ENCODE peak calls at places on chromosomes 16 and 17, in nine cellular contexts. B, N, S, R, J, Z, D, Q and E are unnamed samples.

GRCh38 chr17:43880420-43880991 is 26.8 kb downstream of the MPP2 start:
- DNase-seq in J (no peak), R (peak; percentile 20), D (no peak), Q (peak; percentile 39), S (peak; percentile 61), N (peak; percentile 71), Z (peak; percentile 9), B (peak; percentile 78), E (no peak)

GRCh38 chr17:14745122-14745521 is 444.2 kb downstream of the HS3ST3B1 start:
- DNase-seq in B (no peak), N (no peak), J (no peak), R (peak; percentile 86), S (no peak), Q (no peak), Z (no peak), D (no peak), E (no peak)

GRCh38 chr16:59597269-59597668 is 863.2 kb upstream of the GOT2 start:
- DNase-seq in D (no peak), Z (no peak), N (no peak), S (no peak), Q (no peak), R (no peak), B (no peak), J (no peak), E (no peak)

GRCh38 chr16:3190949-3191353 is 2.9 kb downstream of the OR1F1 start:
- DNase-seq in N (no peak), R (no peak), B (no peak), Z (no peak), Q (no peak), J (no peak), S (no peak), D (no peak), E (no peak)

GRCh38 chr17:67482784-67483183 is 105.7 kb downstream of the PITPNC1 start:
- DNase-seq in J (no peak), D (peak; percentile 13), N (no peak), B (no peak), Q (no peak), Z (no peak), R (no peak), S (no peak), E (no peak)

GRCh38 chr17:19401321-19402010 is 9.6 kb upstream of the RNF112 start:
- DNase-seq in R (no peak), N (no peak), Z (no peak), B (peak; percentile 82), Q (no peak), S (no peak), D (peak; percentile 72), J (no peak), E (no peak)

GRCh38 chr16:9557266-9557665 is 465.8 kb downstream of the HAPSTR1 start:
- DNase-seq in Z (no peak), D (no peak), R (no peak), S (no peak), J (no peak), B (no peak), Q (no peak), N (no peak), E (no peak)

GRCh38 chr16:3745751-3746355 is 28.5 kb upstream of the TRAP1 start:
- DNase-seq in N (no peak), B (no peak), J (no peak), D (no peak), Z (peak; percentile 65), Q (no peak), S (no peak), R (no peak), E (no peak)

GRCh38 chr17:3030096-3030495 is 33.3 kb downstream of the OR1D5 start:
- DNase-seq in D (no peak), Q (no peak), J (no peak), B (no peak), R (peak; percentile 81), N (no peak), Z (peak; percentile 83), S (no peak), E (no peak)

GRCh38 chr17:15883617-15884111 is 61.3 kb upstream of the ADORA2B start:
- DNase-seq in Q (no peak), J (no peak), R (peak; percentile 79), S (no peak), N (no peak), D (no peak), Z (peak; percentile 85), B (no peak), E (no peak)

GRCh38 chr17:35764123-35764991 is 3.7 kb downstream of the C17orf50 start:
- DNase-seq in Z (peak; percentile 80), S (peak; percentile 98), R (peak; percentile 66), N (peak; percentile 95), B (peak; percentile 95), D (peak; percentile 96), J (peak; percentile 86), Q (peak; percentile 95), E (peak; percentile 69)

DNA sequence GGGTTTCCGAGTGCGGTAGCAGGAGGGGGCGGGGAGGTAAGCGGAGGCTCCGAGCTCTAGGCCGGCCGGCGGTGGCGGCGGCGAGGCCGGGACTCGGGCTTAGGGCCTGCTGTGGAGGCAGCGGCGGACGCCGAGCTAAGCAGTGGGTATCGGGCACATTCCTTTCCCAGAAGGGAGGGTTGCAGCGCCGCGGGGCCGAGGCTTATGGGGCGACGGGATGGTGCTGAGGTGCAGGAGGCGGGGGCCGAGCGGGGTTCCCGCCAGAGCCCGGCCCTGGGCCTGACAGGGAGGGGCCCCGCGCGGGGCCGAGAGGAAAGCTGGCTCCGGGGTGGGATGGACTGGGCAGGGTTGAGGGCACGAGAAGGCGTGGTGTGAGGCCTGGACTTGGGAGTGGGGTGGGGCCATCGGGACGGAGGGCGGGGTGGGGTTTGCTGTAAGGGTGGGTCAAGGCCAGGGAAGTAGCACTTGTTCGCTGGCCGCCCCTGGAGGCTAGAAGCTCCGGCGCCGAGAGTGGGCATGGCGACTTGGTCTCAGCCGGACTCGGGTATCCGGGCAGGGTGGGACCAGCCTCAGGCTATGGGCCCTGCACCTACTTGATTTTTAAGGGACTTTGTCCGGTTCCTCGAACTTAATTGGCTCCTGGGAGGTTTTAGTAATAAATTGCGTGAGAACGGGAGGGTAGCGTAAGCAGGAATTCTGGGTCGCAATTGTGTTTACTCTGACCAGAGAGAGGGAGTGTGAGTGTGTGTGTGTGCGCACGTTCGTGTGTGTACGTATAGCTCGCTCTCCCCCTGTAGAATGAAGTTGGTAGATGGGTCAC is at the start of gene NFE2L1:
- DNase-seq in R (peak; percentile 70), D (peak; percentile 98), Q (peak; percentile 67), B (peak; percentile 93), J (peak; percentile 94), N (peak; percentile 96), Z (peak; percentile 93), S (peak; percentile 82), E (peak; percentile 57)
- TF ChIP-seq CTCF in R (no peak), D (no peak), Q (peak; percentile 20), B (no peak), J (no peak), N (no peak), Z (no peak), S (no peak), E (no peak)

GRCh38 chr17:77419547-77420475 is 279.0 kb downstream of the SEC14L1 start:
- DNase-seq in Z (peak; percentile 44), J (no peak), B (no peak), S (peak; percentile 63), D (no peak), Q (no peak), R (no peak), N (no peak), E (no peak)

GRCh38 chr17:77422104-77422782 is 281.5 kb downstream of the SEC14L1 start:
- DNase-seq in J (no peak), B (no peak), D (no peak), N (no peak), R (peak; percentile 71), Q (no peak), Z (no peak), S (no peak), E (no peak)

GRCh38 chr17:77420804-77421634 is 280.2 kb downstream of the SEC14L1 start:
- DNase-seq in B (no peak), R (peak; percentile 56), J (no peak), Q (no peak), Z (peak; percentile 92), S (peak; percentile 44), N (no peak), D (no peak), E (no peak)

GRCh38 chr17:77420476-77420803 is 279.7 kb downstream of the SEC14L1 start:
- DNase-seq in N (no peak), Q (no peak), Z (no peak), D (no peak), R (no peak), J (no peak), B (no peak), S (no peak), E (no peak)

DNA sequence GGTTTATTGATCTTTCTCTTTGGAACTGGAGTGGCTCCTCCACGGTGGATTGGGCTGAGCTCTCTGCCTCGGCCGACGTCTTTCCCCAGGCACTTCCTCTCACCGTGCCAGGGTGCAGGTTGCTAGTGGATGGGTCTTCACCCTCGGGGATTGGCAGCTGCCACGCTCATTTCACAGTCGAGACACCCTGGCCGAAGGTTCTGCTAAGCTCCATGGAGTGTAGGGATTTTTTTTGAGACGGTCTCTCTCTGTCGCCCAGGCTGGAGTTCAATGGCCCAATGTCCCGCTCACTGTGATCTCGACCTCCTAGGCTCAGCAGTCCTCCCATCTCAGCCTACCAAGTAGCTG is 280.8 kb downstream of the SEC14L1 start:
- DNase-seq in N (no peak), J (no peak), D (no peak), B (no peak), Z (no peak), S (no peak), Q (no peak), R (no peak), E (no peak)
- TF ChIP-seq CTCF in N (no peak), J (no peak), D (no peak), B (no peak), Z (no peak), S (no peak), Q (no peak), R (no peak), E (no peak)

GRCh38 chr17:29176500-29177351 is 3.5 kb downstream of the MYO18A start:
- DNase-seq in S (peak; percentile 43), D (peak; percentile 87), N (peak; percentile 87), R (peak; percentile 47), Z (peak; percentile 24), Q (peak; percentile 43), J (peak; percentile 71), B (peak; percentile 86), E (no peak)
- TF ChIP-seq CTCF in S (no peak), D (no peak), N (no peak), R (peak; percentile 4), Z (no peak), Q (no peak), J (no peak), B (no peak), E (no peak)

GRCh38 chr16:72664480-72665408 is 383.2 kb downstream of the ZFHX3 start:
- DNase-seq in D (peak; percentile 99), R (peak; percentile 98), B (peak; percentile 92), Q (peak; percentile 88), S (peak; percentile 89), J (peak; percentile 97), Z (peak; percentile 99), N (peak; percentile 96), E (peak; percentile 90)

GRCh38 chr16:72664122-72664479 is 383.8 kb downstream of the ZFHX3 start:
- DNase-seq in N (no peak), Z (no peak), J (no peak), R (peak; percentile 3), S (no peak), D (no peak), Q (no peak), B (no peak), E (no peak)

DNA sequence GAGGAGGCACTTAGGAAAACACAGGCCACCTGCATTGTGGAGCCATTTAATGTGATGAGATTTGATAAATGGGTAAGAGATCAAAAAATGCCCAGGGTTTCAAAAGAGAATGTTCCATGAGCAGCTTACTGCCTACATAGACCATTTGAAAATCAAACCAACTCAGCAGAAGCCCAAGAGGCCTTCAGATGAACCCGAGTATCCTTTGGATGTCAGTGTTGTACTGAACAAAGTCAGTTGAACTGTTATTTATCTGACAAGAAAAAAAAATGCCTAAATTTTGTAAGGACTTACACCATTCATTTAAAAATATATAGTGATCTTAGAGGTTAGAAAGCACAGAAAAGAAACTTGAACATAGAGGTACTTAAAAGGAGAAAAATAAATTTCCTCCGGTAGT is 381.7 kb downstream of the ZFHX3 start:
- DNase-seq in D (no peak), B (no peak), N (no peak), Q (no peak), Z (no peak), R (no peak), S (no peak), J (no peak), E (no peak)
- TF ChIP-seq CTCF in D (no peak), B (no peak), N (no peak), Q (no peak), Z (no peak), R (no peak), S (no peak), J (no peak), E (no peak)